ENCODE peak calls at places on chromosomes 2 and 18, in nine cellular contexts. T is upper lobe of right lung, A is HT-29, N is mesendoderm, S is T-helper 17 cell, G is KG1, Y is AG08396, Z is KBM-7, E is NCI-H1105 treated with DMSO at 0.1 percent for 48 hours. M is an unnamed sample.

GRCh38 chr2:112275887-112276773 is 733 bp downstream of the ZC3H6 start:
- DNase-seq in T (peak), A (peak), N (peak), S (peak), G (peak), Y (peak), Z (peak), E (peak), M (peak)

GRCh38 chr18:13178197-13178596 is 40.4 kb upstream of the LDLRAD4 start:
- DNase-seq in T (no peak), A (no peak), N (no peak), S (no peak), G (no peak), Y (no peak), Z (no peak), E (no peak), M (no peak)

GRCh38 chr2:51350100-51350499 is 318.2 kb upstream of the NRXN1 start:
- DNase-seq in T (no peak), A (no peak), N (no peak), S (no peak), G (no peak), Y (no peak), Z (no peak), E (no peak), M (no peak)

GRCh38 chr2:118843492-118844132 is 3.8 kb downstream of the EN1 start:
- DNase-seq in T (no peak), A (no peak), N (no peak), S (no peak), G (no peak), Y (no peak), Z (no peak), E (no peak), M (no peak)

GRCh38 chr2:42367835-42368234 is 6.8 kb upstream of the COX7A2L start:
- DNase-seq in T (no peak), A (no peak), N (no peak), S (no peak), G (no peak), Y (no peak), Z (no peak), E (no peak), M (no peak)

GRCh38 chr18:8286303-8286702 is 322.9 kb upstream of the RAB12 start:
- DNase-seq in T (no peak), A (no peak), N (no peak), S (no peak), G (no peak), Y (no peak), Z (no peak), E (no peak), M (no peak)

GRCh38 chr2:135985826-135986393 is 484 bp upstream of the DARS1 start:
- DNase-seq in T (no peak), A (no peak), N (no peak), S (peak), G (peak), Y (no peak), Z (peak), E (no peak), M (peak)

GRCh38 chr2:111068435-111069058 is 52.2 kb upstream of the BCL2L11 start:
- DNase-seq in T (no peak), A (peak), N (peak), S (no peak), G (no peak), Y (no peak), Z (no peak), E (no peak), M (no peak)